ENCODE peak calls at places on chromosomes 11 and 22, in four cellular contexts. G is H1, B is A549, J is K562. W is an unnamed sample. For H3K4me1, the result is how much of the 10 kb centered on the place peaks cover.

GRCh38 chr11:110433393-110434333 is 3.9 kb downstream of the FDX1 start:
- DNase-seq in G (no peak), B (no peak), J (peak), W (peak)

GRCh38 chr22:36086170-36086490 is 57.5 kb upstream of the RBFOX2 start:
- DNase-seq in G (no peak), B (no peak), J (peak), W (no peak)

GRCh38 chr11:17475666-17476316 is 854 bp downstream of the ABCC8 start:
- DNase-seq in G (no peak), B (no peak), J (no peak), W (no peak)

GRCh38 chr11:35458846-35459245 is 39.5 kb upstream of the SLC1A2 start:
- DNase-seq in G (no peak), B (no peak), J (no peak), W (no peak)

GRCh38 chr11:45809456-45810395 is 4.8 kb downstream of the SLC35C1 start:
- DNase-seq in G (no peak), B (no peak), J (no peak), W (no peak)

GRCh38 chr11:117631336-117632090 is 165.5 kb downstream of the DSCAML1 start:
- DNase-seq in G (no peak), B (no peak), J (no peak), W (no peak)

GRCh38 chr11:27381238-27381666 is 18.2 kb upstream of the CCDC34 start:
- DNase-seq in G (no peak), B (no peak), J (no peak), W (no peak)

GRCh38 chr11:1092145-1092670 is 17.5 kb downstream of the MUC2 start:
- DNase-seq in G (no peak), B (no peak), J (no peak), W (no peak)

GRCh38 chr11:44781697-44782096 is 54.9 kb downstream of the TSPAN18 start:
- DNase-seq in G (no peak), B (no peak), J (peak), W (no peak)

GRCh38 chr22:25362215-25362882 is 142.9 kb downstream of the CRYBB2 start:
- DNase-seq in G (no peak), B (peak), J (peak), W (peak)

GRCh38 chr11:64359712-64360402 is 895 bp downstream of the RPS6KA4 start:
- DNase-seq in G (no peak), B (no peak), J (peak), W (no peak)

GRCh38 chr11:124889692-124890091 is 8.0 kb downstream of the ROBO4 start:
- DNase-seq in G (no peak), B (no peak), J (no peak), W (no peak)

GRCh38 chr11:124886476-124886875 is 11.2 kb downstream of the ROBO4 start:
- DNase-seq in G (no peak), B (no peak), J (no peak), W (no peak)

GRCh38 chr11:124884869-124885479 is 12.7 kb downstream of the ROBO4 start:
- DNase-seq in G (no peak), B (no peak), J (no peak), W (no peak)

GRCh38 chr11:124887667-124888013 is 10.0 kb downstream of the ROBO4 start:
- DNase-seq in G (no peak), B (no peak), J (no peak), W (no peak)

GRCh38 chr11:124886978-124887666 is 10.5 kb downstream of the ROBO4 start:
- DNase-seq in G (no peak), B (no peak), J (no peak), W (no peak)
- H3K4me1 ChIP-seq in G (under half), B (under half), J (under half), W (under half)

GRCh38 chr11:6778518-6778917 is 4.3 kb upstream of the OR2AG1 start:
- DNase-seq in G (no peak), B (no peak), J (no peak), W (no peak)

DNA sequence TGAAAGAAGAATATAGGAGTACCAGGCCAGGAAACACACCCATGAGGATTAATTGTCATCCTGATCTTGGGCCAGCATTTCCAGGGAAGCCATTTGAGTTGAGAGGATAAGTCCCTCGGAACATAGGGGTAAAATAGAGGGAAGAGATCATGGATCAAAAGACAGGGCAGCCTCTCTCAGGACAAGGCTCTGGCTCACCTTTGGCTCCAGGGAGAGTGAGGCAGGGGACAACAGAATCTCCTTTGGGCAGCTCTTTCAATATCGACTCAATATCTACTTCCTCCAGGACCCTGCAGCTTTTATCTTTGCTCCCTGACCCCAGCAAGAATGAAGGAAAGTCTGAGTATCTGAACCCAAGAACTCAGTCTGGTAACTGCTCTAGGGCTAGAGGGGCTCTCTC is at the start of gene OR2AG1:
- DNase-seq in G (no peak), B (no peak), J (no peak), W (no peak)
- TF ChIP-seq JUN in G (no peak), B (no peak), J (no peak), W (no peak)

DNA sequence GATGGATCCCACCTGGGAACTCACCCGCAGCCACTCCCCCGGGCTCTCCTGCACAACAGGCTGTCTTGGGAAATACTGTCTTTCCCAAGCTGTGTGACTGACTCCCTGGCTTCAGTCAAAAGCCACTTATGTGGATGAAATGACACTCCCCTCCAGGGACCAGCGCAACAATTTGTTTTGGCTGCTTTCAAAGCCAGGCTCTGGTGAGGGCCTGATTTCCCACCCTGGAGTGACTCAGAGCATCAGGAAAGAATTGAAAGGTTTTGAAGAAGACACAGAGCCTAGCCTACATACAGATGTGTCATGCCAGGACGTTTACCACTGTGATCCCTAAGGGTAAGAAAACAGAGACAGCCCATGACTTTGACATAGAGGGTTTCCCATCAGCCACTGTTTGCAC is 550.5 kb downstream of the MIAT start:
- DNase-seq in G (no peak), B (peak), J (no peak), W (no peak)
- TF ChIP-seq CHD2 in G (no peak), B (no peak), J (no peak), W (no peak)

DNA sequence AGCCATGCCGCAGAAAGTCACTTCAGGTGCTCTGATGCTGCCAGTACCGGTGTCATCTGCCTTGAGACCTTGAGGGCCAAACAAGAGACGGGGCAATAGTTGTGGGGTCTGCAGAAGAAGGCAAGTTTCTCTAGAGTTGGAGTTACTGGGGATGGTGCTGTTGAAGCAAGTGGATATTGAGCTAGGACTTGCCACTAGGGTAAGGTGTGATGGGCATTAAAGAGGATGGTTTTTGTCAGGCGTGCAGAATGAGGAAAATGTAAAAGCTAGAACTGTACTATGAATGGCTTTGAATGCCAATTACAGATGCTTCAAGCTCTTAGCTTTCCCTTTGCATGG is 61.6 kb downstream of the TNRC6B start:
- DNase-seq in G (no peak), B (no peak), J (no peak), W (no peak)
- H3K4me1 ChIP-seq in G (under half), B (under half), J (under half), W (under half)

DNA sequence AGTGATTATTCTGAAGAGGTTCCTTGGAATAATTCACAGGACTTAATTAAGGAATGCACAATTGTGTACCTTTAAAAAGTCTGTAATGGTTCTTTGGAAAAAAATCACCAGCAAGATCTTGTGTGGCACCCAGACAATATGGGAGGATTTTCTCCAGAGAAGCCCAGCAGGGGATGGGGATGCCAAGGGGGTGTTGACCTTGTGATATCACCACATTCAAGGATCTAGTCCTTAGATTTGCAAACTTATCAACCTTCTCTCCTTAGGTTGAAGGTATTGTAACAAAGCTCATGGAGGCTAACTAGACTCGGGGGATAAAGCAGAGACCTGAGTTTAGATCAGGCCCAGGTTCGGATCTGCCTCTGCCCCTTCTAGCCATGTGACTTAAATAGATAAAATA is 113.2 kb downstream of the SPON1 start:
- DNase-seq in G (no peak), B (no peak), J (no peak), W (no peak)
- TF ChIP-seq JUN in G (no peak), B (no peak), J (no peak), W (no peak)

GRCh38 chr11:121465709-121466062 is 12.9 kb upstream of the SORL1-AS1 start:
- DNase-seq in G (no peak), B (no peak), J (no peak), W (no peak)

GRCh38 chr11:121469910-121470309 is 17.1 kb upstream of the SORL1-AS1 start:
- DNase-seq in G (no peak), B (no peak), J (no peak), W (no peak)

GRCh38 chr11:121471167-121471566 is 18.4 kb upstream of the SORL1-AS1 start:
- DNase-seq in G (no peak), B (no peak), J (no peak), W (no peak)

GRCh38 chr11:121466063-121466794 is 13.5 kb upstream of the SORL1-AS1 start:
- DNase-seq in G (peak), B (peak), J (peak), W (peak)

DNA sequence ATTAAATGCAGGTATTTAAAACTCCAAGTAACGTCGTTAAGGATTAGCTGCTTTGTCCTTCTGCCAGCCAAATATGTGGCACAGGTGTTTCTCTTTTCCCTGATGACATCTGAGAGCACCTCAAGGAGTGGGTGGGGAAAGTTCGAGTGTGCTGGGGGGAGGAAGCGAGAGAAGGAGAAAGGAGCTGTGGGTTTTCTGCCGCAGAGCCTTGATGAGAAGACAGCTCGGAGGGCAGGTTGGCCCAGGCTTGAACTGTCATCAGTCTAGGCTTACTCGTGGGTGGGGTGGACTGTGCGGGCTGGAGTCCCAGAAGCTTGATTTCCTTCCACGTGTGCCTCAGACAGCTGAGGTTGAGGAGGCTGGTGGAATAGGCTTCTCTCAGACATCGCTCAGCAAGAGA is 15.2 kb upstream of the SORL1-AS1 start:
- DNase-seq in G (no peak), B (no peak), J (no peak), W (no peak)
- TF ChIP-seq CHD2 in G (no peak), B (no peak), J (no peak), W (no peak)

DNA sequence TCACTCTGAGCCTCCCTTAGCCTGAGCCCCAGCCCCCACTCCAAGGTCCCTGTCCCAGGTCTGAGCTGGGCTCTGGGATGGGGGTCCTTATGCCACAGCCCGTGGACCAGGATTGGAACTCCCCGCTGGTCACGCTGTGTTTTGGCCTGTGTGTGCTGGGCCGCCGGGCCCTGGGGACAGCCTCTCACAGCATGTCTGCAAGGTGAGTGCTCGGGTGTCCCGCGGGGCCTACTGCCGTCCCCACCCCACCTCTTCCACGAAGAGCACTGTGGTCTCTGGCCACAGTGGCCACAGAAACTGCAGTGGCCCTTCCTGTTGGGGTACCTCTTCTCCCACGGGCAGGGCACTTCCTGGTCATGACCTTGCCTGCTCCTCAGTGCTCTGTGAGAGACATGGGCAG is 3.5 kb upstream of the SIPA1 start:
- DNase-seq in G (no peak), B (no peak), J (no peak), W (no peak)
- H3K4me1 ChIP-seq in G (under half), B (under half), J (half or more), W (under half)

GRCh38 chr11:9091044-9091936 is at the start of gene SCUBE2:
- DNase-seq in G (no peak), B (peak), J (peak), W (no peak)
- TF ChIP-seq JUN in G (no peak), B (no peak), J (no peak), W (no peak)

DNA sequence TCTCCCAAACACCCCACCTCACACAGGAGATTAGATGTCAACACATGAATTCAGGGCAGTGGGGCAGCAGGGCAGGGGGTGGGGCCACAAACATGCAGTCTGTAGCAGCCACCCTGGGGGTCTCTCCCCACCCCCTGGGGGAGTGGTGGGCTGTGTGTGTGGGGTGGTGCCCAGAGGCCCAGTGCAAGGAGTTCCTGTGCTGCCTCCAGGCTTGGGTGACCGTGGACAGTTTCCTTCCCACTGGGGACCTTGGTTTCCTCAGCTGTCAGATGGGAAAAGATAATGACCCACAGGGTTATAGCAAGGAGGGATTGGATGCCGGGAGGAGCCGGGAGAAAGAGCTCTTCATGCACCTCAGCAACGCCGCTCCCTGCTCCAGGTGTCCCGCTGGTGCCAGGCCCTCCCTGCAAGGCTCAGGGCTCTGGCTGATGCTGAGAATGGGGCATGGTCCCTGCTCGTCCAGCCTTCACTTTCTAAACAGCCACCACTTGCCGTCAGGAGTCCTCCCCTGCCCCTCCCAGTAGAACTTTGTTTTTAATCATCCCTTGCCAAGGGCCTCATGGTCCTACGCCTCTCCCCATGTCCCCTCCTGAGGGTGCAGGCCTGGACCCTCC is 2.0 kb upstream of the MRGPRF start:
- DNase-seq in G (no peak), B (no peak), J (no peak), W (no peak)
- TF ChIP-seq CHD2 in G (no peak), B (no peak), J (no peak), W (no peak)

GRCh38 chr11:22037505-22037904 is 155.4 kb upstream of the ANO5 start:
- DNase-seq in G (no peak), B (no peak), J (no peak), W (no peak)
- H3K4me1 ChIP-seq in G (under half), B (under half), J (under half), W (under half)